ENCODE peak calls at places on chromosome 18, in four cellular contexts. M, D, U and K are unnamed samples.

GRCh38 chr18:28125051-28125450 is 51.9 kb downstream of the CDH2 start:
- DNase-seq in M (no peak), D (no peak), U (no peak), K (no peak)

GRCh38 chr18:75218524-75218923 is 7.9 kb downstream of the TSHZ1 start:
- DNase-seq in M (no peak), D (no peak), U (no peak), K (peak)

GRCh38 chr18:31946305-31947046 is 3.5 kb upstream of the TRAPPC8 start:
- DNase-seq in M (no peak), D (no peak), U (no peak), K (no peak)

GRCh38 chr18:72208920-72209676 is 335.0 kb downstream of the CBLN2 start:
- DNase-seq in M (no peak), D (no peak), U (no peak), K (no peak)

GRCh38 chr18:39624934-39625333 is 2059.3 kb upstream of the CELF4 start:
- DNase-seq in M (no peak), D (no peak), U (no peak), K (no peak)

GRCh38 chr18:79848294-79848578 is 50.5 kb downstream of the KCNG2 start:
- DNase-seq in M (no peak), D (no peak), U (no peak), K (no peak)

GRCh38 chr18:69580107-69580506 is 179.4 kb downstream of the DOK6 start:
- DNase-seq in M (no peak), D (peak), U (no peak), K (no peak)

GRCh38 chr18:76548541-76548940 is 53.5 kb upstream of the ZNF516 start:
- DNase-seq in M (no peak), D (no peak), U (no peak), K (no peak)

GRCh38 chr18:26121476-26121875 is 12.2 kb upstream of the PSMA8 start:
- DNase-seq in M (no peak), D (no peak), U (no peak), K (no peak)

GRCh38 chr18:75157851-75158250 is 51.1 kb downstream of the PTGR3 start:
- DNase-seq in M (no peak), D (no peak), U (no peak), K (no peak)

GRCh38 chr18:65755616-65756015 is 4.8 kb downstream of the CDH7 start:
- DNase-seq in M (no peak), D (no peak), U (no peak), K (no peak)

GRCh38 chr18:11689972-11690570 is 1.0 kb downstream of the GNAL start:
- DNase-seq in M (no peak), D (peak), U (no peak), K (peak)

GRCh38 chr18:6628189-6628588 is 101.3 kb upstream of the ARHGAP28 start:
- DNase-seq in M (no peak), D (no peak), U (no peak), K (no peak)

GRCh38 chr18:48709371-48709770 is 170.5 kb downstream of the CTIF start:
- DNase-seq in M (no peak), D (no peak), U (no peak), K (peak)

GRCh38 chr18:76602169-76602568 is 107.1 kb upstream of the ZNF516 start:
- DNase-seq in M (no peak), D (no peak), U (no peak), K (no peak)

GRCh38 chr18:13216732-13217465 is 1.7 kb upstream of the LDLRAD4 start:
- DNase-seq in M (no peak), D (peak), U (peak), K (peak)